ENCODE peak calls at places on chromosomes 5 and 9, in seven cellular contexts. One of them, this sample, is unnamed. For H3K36me3, the result is how much of the 10 kb centered on the place peaks cover.

GRCh38 chr9:86126998-86127972 is 27.9 kb upstream of the GOLM1 start:
- DNase-seq in K562: peak
- DNase-seq in HCT116: peak
- DNase-seq in left ventricle myocardium inferior: peak
- DNase-seq in aorta: peak
- DNase-seq in CD8-positive, alpha-beta T cell: no peak
- DNase-seq in GM23338: peak
- DNase-seq in this sample: peak

GRCh38 chr5:165242701-165243100 is 1737.3 kb downstream of the MAT2B start:
- DNase-seq in GM23338: no peak
- DNase-seq in K562: no peak
- DNase-seq in HCT116: no peak
- DNase-seq in left ventricle myocardium inferior: no peak
- DNase-seq in CD8-positive, alpha-beta T cell: no peak
- DNase-seq in aorta: no peak
- DNase-seq in this sample: no peak

GRCh38 chr9:110105107-110105506 is 102.9 kb downstream of the C9orf152 start:
- DNase-seq in GM23338: no peak
- DNase-seq in CD8-positive, alpha-beta T cell: no peak
- DNase-seq in K562: no peak
- DNase-seq in left ventricle myocardium inferior: no peak
- DNase-seq in HCT116: no peak
- DNase-seq in aorta: no peak
- DNase-seq in this sample: no peak

GRCh38 chr5:75465480-75465879 is 45.9 kb downstream of the CERT1 start:
- DNase-seq in CD8-positive, alpha-beta T cell: no peak
- DNase-seq in GM23338: no peak
- DNase-seq in left ventricle myocardium inferior: no peak
- DNase-seq in K562: no peak
- DNase-seq in HCT116: no peak
- DNase-seq in aorta: no peak
- DNase-seq in this sample: no peak

GRCh38 chr5:173963107-173963506 is 25.9 kb upstream of the C5orf47 start:
- DNase-seq in GM23338: no peak
- DNase-seq in CD8-positive, alpha-beta T cell: no peak
- DNase-seq in K562: no peak
- DNase-seq in aorta: no peak
- DNase-seq in HCT116: no peak
- DNase-seq in left ventricle myocardium inferior: no peak
- DNase-seq in this sample: no peak

GRCh38 chr9:115152281-115152680 is 34.3 kb upstream of the TNC start:
- DNase-seq in aorta: no peak
- DNase-seq in left ventricle myocardium inferior: no peak
- DNase-seq in CD8-positive, alpha-beta T cell: no peak
- DNase-seq in K562: no peak
- DNase-seq in GM23338: no peak
- DNase-seq in HCT116: no peak
- DNase-seq in this sample: no peak

GRCh38 chr9:713046-713445 is 128.5 kb upstream of the DMRT1 start:
- DNase-seq in K562: no peak
- DNase-seq in aorta: no peak
- DNase-seq in left ventricle myocardium inferior: no peak
- DNase-seq in HCT116: no peak
- DNase-seq in CD8-positive, alpha-beta T cell: no peak
- DNase-seq in GM23338: no peak
- DNase-seq in this sample: no peak

GRCh38 chr5:111144352-111144930 is 52.3 kb downstream of the WDR36 start:
- DNase-seq in aorta: no peak
- DNase-seq in CD8-positive, alpha-beta T cell: no peak
- DNase-seq in K562: no peak
- DNase-seq in left ventricle myocardium inferior: no peak
- DNase-seq in HCT116: no peak
- DNase-seq in GM23338: no peak
- DNase-seq in this sample: no peak

GRCh38 chr9:93677641-93678136 is 101.3 kb downstream of the PHF2 start:
- DNase-seq in K562: no peak
- DNase-seq in aorta: peak
- DNase-seq in CD8-positive, alpha-beta T cell: no peak
- DNase-seq in GM23338: no peak
- DNase-seq in left ventricle myocardium inferior: peak
- DNase-seq in HCT116: no peak
- DNase-seq in this sample: no peak

GRCh38 chr5:159359408-159359807 is 29.1 kb upstream of the IL12B start:
- DNase-seq in GM23338: no peak
- DNase-seq in left ventricle myocardium inferior: no peak
- DNase-seq in aorta: no peak
- DNase-seq in CD8-positive, alpha-beta T cell: no peak
- DNase-seq in K562: no peak
- DNase-seq in HCT116: no peak
- DNase-seq in this sample: no peak

GRCh38 chr9:129391215-129391614 is 213.2 kb upstream of the IER5L start:
- DNase-seq in GM23338: no peak
- DNase-seq in left ventricle myocardium inferior: no peak
- DNase-seq in HCT116: no peak
- DNase-seq in CD8-positive, alpha-beta T cell: no peak
- DNase-seq in K562: no peak
- DNase-seq in aorta: peak
- DNase-seq in this sample: no peak

GRCh38 chr5:169767938-169768337 is 130.9 kb downstream of the DOCK2 start:
- DNase-seq in GM23338: no peak
- DNase-seq in HCT116: no peak
- DNase-seq in K562: peak
- DNase-seq in left ventricle myocardium inferior: peak
- DNase-seq in aorta: no peak
- DNase-seq in CD8-positive, alpha-beta T cell: no peak
- DNase-seq in this sample: no peak

GRCh38 chr5:93600409-93601052 is 17.5 kb downstream of the NR2F1 start:
- DNase-seq in left ventricle myocardium inferior: no peak
- DNase-seq in HCT116: no peak
- DNase-seq in aorta: no peak
- DNase-seq in GM23338: no peak
- DNase-seq in K562: no peak
- DNase-seq in CD8-positive, alpha-beta T cell: no peak
- DNase-seq in this sample: no peak

GRCh38 chr5:137888875-137889759 is at the start of gene PKD2L2:
- DNase-seq in K562: peak
- DNase-seq in CD8-positive, alpha-beta T cell: peak
- DNase-seq in GM23338: peak
- DNase-seq in HCT116: no peak
- DNase-seq in left ventricle myocardium inferior: peak
- DNase-seq in aorta: peak
- DNase-seq in this sample: peak

GRCh38 chr9:89864257-89864656 is 259.4 kb downstream of the GADD45G start:
- DNase-seq in HCT116: no peak
- DNase-seq in left ventricle myocardium inferior: no peak
- DNase-seq in GM23338: no peak
- DNase-seq in CD8-positive, alpha-beta T cell: no peak
- DNase-seq in K562: no peak
- DNase-seq in aorta: peak
- DNase-seq in this sample: no peak

GRCh38 chr9:107213561-107214028 is 69.5 kb upstream of the RAD23B start:
- DNase-seq in GM23338: no peak
- DNase-seq in left ventricle myocardium inferior: no peak
- DNase-seq in K562: peak
- DNase-seq in CD8-positive, alpha-beta T cell: no peak
- DNase-seq in aorta: no peak
- DNase-seq in HCT116: peak
- DNase-seq in this sample: peak

GRCh38 chr9:77014597-77015263 is 4.7 kb upstream of the FOXB2 start:
- DNase-seq in HCT116: no peak
- DNase-seq in GM23338: peak
- DNase-seq in CD8-positive, alpha-beta T cell: no peak
- DNase-seq in left ventricle myocardium inferior: no peak
- DNase-seq in aorta: peak
- DNase-seq in K562: no peak
- DNase-seq in this sample: no peak

GRCh38 chr5:94618029-94618492 is 343 bp downstream of the KIAA0825 start:
- DNase-seq in HCT116: peak
- DNase-seq in left ventricle myocardium inferior: peak
- DNase-seq in GM23338: peak
- DNase-seq in K562: peak
- DNase-seq in aorta: peak
- DNase-seq in CD8-positive, alpha-beta T cell: no peak
- DNase-seq in this sample: peak

GRCh38 chr5:122816726-122817125 is 28.7 kb upstream of the SNX24 start:
- DNase-seq in aorta: no peak
- DNase-seq in left ventricle myocardium inferior: no peak
- DNase-seq in K562: no peak
- DNase-seq in HCT116: no peak
- DNase-seq in GM23338: peak
- DNase-seq in CD8-positive, alpha-beta T cell: no peak
- DNase-seq in this sample: no peak

GRCh38 chr9:33946779-33947535 is 101.7 kb downstream of the UBAP2 start:
- DNase-seq in CD8-positive, alpha-beta T cell: no peak
- DNase-seq in K562: no peak
- DNase-seq in GM23338: no peak
- DNase-seq in HCT116: no peak
- DNase-seq in aorta: no peak
- DNase-seq in left ventricle myocardium inferior: no peak
- DNase-seq in this sample: peak

GRCh38 chr9:36870960-36871359 is 163.1 kb downstream of the PAX5 start:
- DNase-seq in aorta: peak
- DNase-seq in HCT116: no peak
- DNase-seq in CD8-positive, alpha-beta T cell: no peak
- DNase-seq in left ventricle myocardium inferior: no peak
- DNase-seq in GM23338: no peak
- DNase-seq in K562: no peak
- DNase-seq in this sample: no peak

GRCh38 chr5:169298193-169298592 is 2.7 kb downstream of the SLIT3 start:
- DNase-seq in CD8-positive, alpha-beta T cell: no peak
- DNase-seq in left ventricle myocardium inferior: no peak
- DNase-seq in K562: no peak
- DNase-seq in GM23338: no peak
- DNase-seq in HCT116: no peak
- DNase-seq in aorta: no peak
- DNase-seq in this sample: no peak

GRCh38 chr9:111271481-111272080 is 58.4 kb downstream of the OR2K2 start:
- DNase-seq in K562: no peak
- DNase-seq in GM23338: no peak
- DNase-seq in HCT116: no peak
- DNase-seq in aorta: no peak
- DNase-seq in CD8-positive, alpha-beta T cell: no peak
- DNase-seq in left ventricle myocardium inferior: no peak
- DNase-seq in this sample: no peak

GRCh38 chr9:95131023-95131943 is 186.2 kb downstream of the FANCC start:
- DNase-seq in K562: peak
- DNase-seq in HCT116: peak
- DNase-seq in GM23338: peak
- DNase-seq in aorta: no peak
- DNase-seq in CD8-positive, alpha-beta T cell: peak
- DNase-seq in left ventricle myocardium inferior: peak
- DNase-seq in this sample: no peak

GRCh38 chr9:18437315-18438200 is 36.4 kb upstream of the ADAMTSL1 start:
- DNase-seq in HCT116: no peak
- DNase-seq in left ventricle myocardium inferior: peak
- DNase-seq in K562: no peak
- DNase-seq in GM23338: peak
- DNase-seq in CD8-positive, alpha-beta T cell: no peak
- DNase-seq in aorta: peak
- DNase-seq in this sample: no peak

GRCh38 chr9:81906656-81907055 is 21.6 kb upstream of the SPATA31D4 start:
- DNase-seq in CD8-positive, alpha-beta T cell: no peak
- DNase-seq in aorta: no peak
- DNase-seq in K562: no peak
- DNase-seq in GM23338: no peak
- DNase-seq in left ventricle myocardium inferior: no peak
- DNase-seq in HCT116: no peak
- DNase-seq in this sample: no peak

GRCh38 chr5:149759986-149760699 is 30.0 kb downstream of the PPARGC1B start:
- DNase-seq in left ventricle myocardium inferior: peak
- DNase-seq in K562: no peak
- DNase-seq in GM23338: no peak
- DNase-seq in CD8-positive, alpha-beta T cell: no peak
- DNase-seq in aorta: peak
- DNase-seq in HCT116: no peak
- DNase-seq in this sample: no peak

GRCh38 chr5:132426525-132427138 is 57.1 kb downstream of the SLC22A5 start:
- DNase-seq in left ventricle myocardium inferior: peak
- DNase-seq in GM23338: peak
- DNase-seq in K562: peak
- DNase-seq in aorta: peak
- DNase-seq in HCT116: no peak
- DNase-seq in CD8-positive, alpha-beta T cell: no peak
- DNase-seq in this sample: peak

GRCh38 chr5:100517301-100517974 is 17.7 kb upstream of the FAM174A start:
- DNase-seq in CD8-positive, alpha-beta T cell: no peak
- DNase-seq in aorta: no peak
- DNase-seq in GM23338: peak
- DNase-seq in K562: no peak
- DNase-seq in left ventricle myocardium inferior: no peak
- DNase-seq in HCT116: no peak
- DNase-seq in this sample: no peak

GRCh38 chr5:59893061-59893435 is 478 bp downstream of the PDE4D start:
- DNase-seq in HCT116: no peak
- DNase-seq in K562: no peak
- DNase-seq in GM23338: peak
- DNase-seq in CD8-positive, alpha-beta T cell: no peak
- DNase-seq in left ventricle myocardium inferior: no peak
- DNase-seq in aorta: no peak
- DNase-seq in this sample: no peak
- H3K4me3 ChIP-seq in HCT116: no peak
- H3K4me3 ChIP-seq in K562: no peak
- H3K4me3 ChIP-seq in GM23338: peak
- H3K4me3 ChIP-seq in CD8-positive, alpha-beta T cell: no peak
- H3K4me3 ChIP-seq in left ventricle myocardium inferior: no peak
- H3K4me3 ChIP-seq in aorta: no peak
- H3K4me3 ChIP-seq in this sample: no peak

GRCh38 chr5:81181576-81182316 is 51.4 kb upstream of the CKMT2 start:
- DNase-seq in HCT116: no peak
- DNase-seq in K562: no peak
- DNase-seq in CD8-positive, alpha-beta T cell: no peak
- DNase-seq in left ventricle myocardium inferior: no peak
- DNase-seq in GM23338: peak
- DNase-seq in aorta: no peak
- DNase-seq in this sample: no peak
- H3K36me3 ChIP-seq in HCT116: under half
- H3K36me3 ChIP-seq in K562: under half
- H3K36me3 ChIP-seq in CD8-positive, alpha-beta T cell: under half
- H3K36me3 ChIP-seq in left ventricle myocardium inferior: under half
- H3K36me3 ChIP-seq in GM23338: under half
- H3K36me3 ChIP-seq in aorta: under half
- H3K36me3 ChIP-seq in this sample: under half

GRCh38 chr5:168291281-168291960 is at the start of gene WWC1:
- DNase-seq in HCT116: peak
- DNase-seq in CD8-positive, alpha-beta T cell: no peak
- DNase-seq in aorta: peak
- DNase-seq in GM23338: peak
- DNase-seq in K562: no peak
- DNase-seq in left ventricle myocardium inferior: no peak
- DNase-seq in this sample: no peak
- H3K4me3 ChIP-seq in HCT116: peak
- H3K4me3 ChIP-seq in CD8-positive, alpha-beta T cell: no peak
- H3K4me3 ChIP-seq in aorta: no peak
- H3K4me3 ChIP-seq in GM23338: peak
- H3K4me3 ChIP-seq in K562: no peak
- H3K4me3 ChIP-seq in left ventricle myocardium inferior: peak
- H3K4me3 ChIP-seq in this sample: peak

GRCh38 chr5:168227973-168228615 is 63.4 kb upstream of the WWC1 start:
- DNase-seq in K562: no peak
- DNase-seq in GM23338: no peak
- DNase-seq in CD8-positive, alpha-beta T cell: no peak
- DNase-seq in aorta: no peak
- DNase-seq in left ventricle myocardium inferior: no peak
- DNase-seq in HCT116: no peak
- DNase-seq in this sample: no peak
- H3K36me3 ChIP-seq in K562: under half
- H3K36me3 ChIP-seq in GM23338: under half
- H3K36me3 ChIP-seq in CD8-positive, alpha-beta T cell: under half
- H3K36me3 ChIP-seq in aorta: under half
- H3K36me3 ChIP-seq in left ventricle myocardium inferior: under half
- H3K36me3 ChIP-seq in HCT116: under half
- H3K36me3 ChIP-seq in this sample: under half